ENCODE peak calls at places on chromosome 15, in seven cellular contexts. O is AG08396; M is bronchial epithelial cell; W is aorta; P is stimulated activated CD8-positive, alpha-beta memory T cell treated with anti-CD3 and anti-CD28 coated beads, Interleukin-15, amount 100 ng/mL, for 1 hour; L is NCI-H146; T is GDM1. Z is an unnamed sample.

GRCh38 chr15:68427366-68427765 is 4.6 kb downstream of the ITGA11 start:
- DNase-seq in O (no peak), M (no peak), W (no peak), P (no peak), L (no peak), T (no peak), Z (no peak)

GRCh38 chr15:62545392-62546227 is 380.5 kb upstream of the C2CD4B start:
- DNase-seq in O (peak; percentile 36), M (peak; percentile 7), W (no peak), P (no peak), L (no peak), T (no peak), Z (no peak)

GRCh38 chr15:84798436-84798946 is 18.7 kb upstream of the ALPK3 start:
- DNase-seq in O (no peak), M (no peak), W (no peak), P (no peak), L (no peak), T (no peak), Z (no peak)

GRCh38 chr15:45948226-45948625 is 313.4 kb downstream of the SQOR start:
- DNase-seq in O (no peak), M (no peak), W (no peak), P (no peak), L (no peak), T (no peak), Z (no peak)

GRCh38 chr15:42427429-42428223 is 63.3 kb downstream of the ZNF106 start:
- DNase-seq in O (peak; percentile 53), M (peak; percentile 13), W (no peak), P (no peak), L (no peak), T (no peak), Z (no peak)

GRCh38 chr15:80182611-80183210 is 29.9 kb downstream of the FAH start:
- DNase-seq in O (peak; percentile 80), M (no peak), W (peak; percentile 52), P (no peak), L (no peak), T (no peak), Z (peak; percentile 30)

GRCh38 chr15:48266029-48266428 is 59.9 kb downstream of the SLC12A1 start:
- DNase-seq in O (no peak), M (peak; percentile 52), W (no peak), P (no peak), L (no peak), T (no peak), Z (no peak)

GRCh38 chr15:56243117-56243773 is 434 bp downstream of the RFX7 start:
- DNase-seq in O (peak; percentile 32), M (no peak), W (peak; percentile 62), P (no peak), L (peak; percentile 57), T (peak; percentile 52), Z (peak; percentile 82)

GRCh38 chr15:95174281-95174680 is 942.9 kb downstream of the MCTP2 start:
- DNase-seq in O (no peak), M (no peak), W (no peak), P (no peak), L (no peak), T (no peak), Z (no peak)

GRCh38 chr15:65631503-65631902 is 9.8 kb downstream of the SLC24A1 start:
- DNase-seq in O (no peak), M (no peak), W (no peak), P (no peak), L (no peak), T (no peak), Z (no peak)

GRCh38 chr15:71195242-71195641 is 80.0 kb downstream of the THSD4 start:
- DNase-seq in O (no peak), M (peak; percentile 5), W (no peak), P (no peak), L (peak; percentile 56), T (no peak), Z (no peak)

GRCh38 chr15:89898628-89899302 is 5.0 kb upstream of the AP3S2 start:
- DNase-seq in O (peak; percentile 59), M (peak; percentile 67), W (no peak), P (no peak), L (no peak), T (peak; percentile 54), Z (no peak)

GRCh38 chr15:89627256-89627970 is 27.9 kb downstream of the KIF7 start:
- DNase-seq in O (no peak), M (no peak), W (no peak), P (no peak), L (no peak), T (no peak), Z (no peak)

GRCh38 chr15:64732156-64732860 is 43.1 kb downstream of the RBPMS2 start:
- DNase-seq in O (no peak), M (no peak), W (no peak), P (no peak), L (no peak), T (no peak), Z (no peak)

GRCh38 chr15:93179072-93179471 is 90.1 kb upstream of the RGMA start:
- DNase-seq in O (no peak), M (peak; percentile 6), W (peak; percentile 79), P (no peak), L (no peak), T (no peak), Z (no peak)

GRCh38 chr15:89876736-89877135 is 17.1 kb downstream of the AP3S2 start:
- DNase-seq in O (no peak), M (no peak), W (no peak), P (no peak), L (no peak), T (no peak), Z (no peak)

GRCh38 chr15:78727561-78727960 is 83.7 kb downstream of the ADAMTS7 start:
- DNase-seq in O (no peak), M (peak; percentile 43), W (no peak), P (no peak), L (no peak), T (no peak), Z (no peak)